ENCODE peak calls at places on chromosomes 11 and 22, in five cellular contexts. X is fibroblast of mammary gland, S is WERI-Rb-1, R is endothelial cell of umbilical vein, W is AG10803. G is an unnamed sample.

GRCh38 chr11:113839842-113840241 is 35.5 kb downstream of the USP28 start:
- DNase-seq in X (no peak), S (no peak), R (no peak), W (no peak), G (no peak)

GRCh38 chr22:29031236-29031982 is 30.2 kb downstream of the C22orf31 start:
- DNase-seq in X (peak; percentile 99), S (no peak), R (peak; percentile 97), W (peak; percentile 87), G (peak; percentile 67)

GRCh38 chr11:104522650-104523049 is 358.7 kb upstream of the PDGFD start:
- DNase-seq in X (peak; percentile 33), S (no peak), R (no peak), W (peak; percentile 5), G (no peak)

GRCh38 chr11:62999649-63000048 is 14.9 kb upstream of the SLC22A6 start:
- DNase-seq in X (no peak), S (no peak), R (no peak), W (no peak), G (no peak)

GRCh38 chr22:50524664-50525103 is 714 bp downstream of the SCO2 start:
- DNase-seq in X (no peak), S (no peak), R (no peak), W (no peak), G (no peak)

GRCh38 chr11:68914761-68915160 is 11.1 kb downstream of the IGHMBP2 start:
- DNase-seq in X (no peak), S (no peak), R (no peak), W (no peak), G (no peak)

GRCh38 chr22:45917700-45918454 is 59.1 kb downstream of the WNT7B start:
- DNase-seq in X (no peak), S (no peak), R (no peak), W (no peak), G (no peak)

GRCh38 chr11:75432911-75433321 is at the start of gene KLHL35:
- DNase-seq in X (no peak), S (no peak), R (no peak), W (no peak), G (no peak)

GRCh38 chr11:43969543-43969942 is 27.1 kb downstream of the C11orf96 start:
- DNase-seq in X (peak; percentile 56), S (no peak), R (no peak), W (no peak), G (no peak)

GRCh38 chr11:67639438-67639859 is at the start of gene TBX10:
- DNase-seq in X (no peak), S (no peak), R (no peak), W (no peak), G (no peak)

GRCh38 chr11:73475549-73475948 is 99.3 kb downstream of the RELT start:
- DNase-seq in X (no peak), S (no peak), R (no peak), W (no peak), G (no peak)

GRCh38 chr22:30425616-30426394 is at the start of gene MTFP1:
- DNase-seq in X (peak; percentile 53), S (peak; percentile 83), R (peak; percentile 72), W (peak; percentile 56), G (no peak)

GRCh38 chr11:70895061-70895670 is 357.2 kb downstream of the SHANK2 start:
- DNase-seq in X (no peak), S (no peak), R (no peak), W (no peak), G (no peak)

GRCh38 chr11:76459299-76459698 is 14.5 kb downstream of the EMSY start:
- DNase-seq in X (no peak), S (no peak), R (peak; percentile 14), W (no peak), G (no peak)

GRCh38 chr22:42780070-42780540 is 59.4 kb upstream of the A4GALT start:
- DNase-seq in X (peak; percentile 96), S (peak; percentile 88), R (peak; percentile 92), W (peak; percentile 97), G (peak; percentile 89)

GRCh38 chr11:126968915-126969314 is 31.7 kb downstream of the KIRREL3 start:
- DNase-seq in X (no peak), S (peak; percentile 18), R (no peak), W (peak; percentile 9), G (no peak)

GRCh38 chr11:15818132-15818842 is 538.1 kb downstream of the SOX6 start:
- DNase-seq in X (no peak), S (no peak), R (no peak), W (no peak), G (no peak)

GRCh38 chr11:88051386-88051785 is 123.9 kb downstream of the RAB38 start:
- DNase-seq in X (peak; percentile 66), S (no peak), R (peak; percentile 39), W (peak; percentile 3), G (peak; percentile 28)

GRCh38 chr22:20607157-20607907 is 99.9 kb downstream of the MED15 start:
- DNase-seq in X (no peak), S (no peak), R (no peak), W (no peak), G (no peak)

GRCh38 chr11:122711362-122711761 is 55.8 kb downstream of the UBASH3B start:
- DNase-seq in X (no peak), S (no peak), R (peak; percentile 46), W (no peak), G (no peak)

GRCh38 chr11:131652231-131652630 is 281.8 kb downstream of the NTM start:
- DNase-seq in X (no peak), S (no peak), R (no peak), W (no peak), G (no peak)

GRCh38 chr11:12802418-12803085 is 128.3 kb downstream of the TEAD1 start:
- DNase-seq in X (peak; percentile 58), S (no peak), R (peak; percentile 98), W (no peak), G (no peak)

GRCh38 chr11:69004411-69005182 is 8.4 kb downstream of the MRGPRF start:
- DNase-seq in X (no peak), S (no peak), R (no peak), W (no peak), G (no peak)

GRCh38 chr11:64855596-64856304 is 11.3 kb upstream of the CDC42BPG start:
- DNase-seq in X (no peak), S (no peak), R (no peak), W (no peak), G (no peak)

GRCh38 chr11:64854534-64855502 is 10.4 kb upstream of the CDC42BPG start:
- DNase-seq in X (peak; percentile 93), S (no peak), R (peak; percentile 91), W (peak; percentile 93), G (no peak)

GRCh38 chr11:64858467-64859401 is 14.3 kb upstream of the CDC42BPG start:
- DNase-seq in X (no peak), S (no peak), R (no peak), W (no peak), G (no peak)

GRCh38 chr11:64857485-64857884 is 13.0 kb upstream of the CDC42BPG start:
- DNase-seq in X (no peak), S (no peak), R (no peak), W (no peak), G (no peak)

DNA sequence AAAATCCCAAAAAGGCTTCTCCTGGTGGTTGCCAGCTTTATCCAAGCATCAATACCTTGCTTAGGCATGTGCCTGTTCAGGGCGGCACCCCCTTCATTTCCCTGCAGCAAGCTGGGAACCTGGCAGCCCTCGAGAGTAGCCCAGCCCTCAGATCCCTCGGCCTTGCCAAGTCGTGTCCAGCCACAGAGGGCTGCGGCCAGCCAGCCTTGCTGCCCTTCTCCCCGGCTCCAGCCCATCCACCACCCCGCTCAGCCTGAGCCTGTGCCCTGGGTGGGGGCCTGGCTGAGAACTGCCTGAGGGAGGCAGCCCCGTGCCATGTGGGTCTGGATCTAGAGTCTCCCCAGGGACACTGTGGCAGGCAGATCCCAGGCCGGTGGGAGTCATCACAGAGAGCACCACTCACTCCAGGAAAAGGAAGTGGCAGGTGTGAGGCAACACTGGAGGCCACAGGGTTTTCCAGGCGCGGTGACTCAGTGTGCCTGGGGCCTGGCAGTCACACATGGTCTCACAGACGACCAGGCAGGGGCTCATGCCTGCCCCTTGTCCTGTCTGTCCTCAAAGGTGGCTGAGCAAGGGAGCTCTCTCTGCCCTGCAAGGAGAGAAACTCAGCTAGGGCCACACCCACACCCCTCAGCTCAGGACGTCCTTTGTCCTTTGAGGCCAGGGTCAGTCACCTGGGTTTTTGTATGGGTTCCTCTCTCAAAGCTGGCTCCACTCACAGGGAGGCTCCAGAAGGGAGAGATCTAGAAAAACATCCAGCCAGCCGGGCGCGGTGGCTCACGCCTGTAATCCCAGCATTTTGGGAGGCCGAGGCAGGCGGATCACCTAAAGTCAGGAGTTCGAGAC is 12.2 kb upstream of the CDC42BPG start:
- DNase-seq in X (peak; percentile 90), S (no peak), R (peak; percentile 86), W (peak; percentile 87), G (no peak)
- TF ChIP-seq CTCF in X (no peak), S (no peak), R (no peak), W (no peak), G (no peak)

GRCh38 chr11:102615077-102615893 is 9.8 kb downstream of the MMP20 start:
- DNase-seq in X (no peak), S (no peak), R (peak; percentile 38), W (peak; percentile 13), G (no peak)
- H3K4me3 ChIP-seq in X (no peak overlapping the region), S (no peak overlapping the region), R (no peak overlapping the region), W (no peak overlapping the region), G (no peak overlapping the region)

DNA sequence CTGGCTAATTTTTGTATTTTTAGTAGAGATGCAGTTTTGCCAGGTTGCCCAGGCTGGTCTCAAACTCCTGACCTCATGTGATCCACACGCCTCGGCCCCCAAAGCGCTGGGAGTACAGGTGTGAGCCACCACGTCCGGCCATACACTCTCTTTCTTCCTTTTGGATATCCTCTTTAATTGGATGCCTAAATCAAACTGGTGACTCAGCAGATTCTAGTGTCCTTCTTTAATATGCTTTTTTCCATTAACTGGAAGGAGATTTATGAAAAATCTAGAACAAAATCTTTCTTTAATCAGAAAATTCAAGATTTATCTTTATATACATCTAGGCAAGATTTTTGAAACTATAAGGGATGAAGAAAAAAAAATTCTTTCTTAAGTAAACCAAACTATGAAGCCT is 969.3 kb upstream of the CCDC90B start:
- DNase-seq in X (no peak), S (no peak), R (no peak), W (no peak), G (no peak)
- TF ChIP-seq CTCF in X (no peak), S (no peak), R (no peak), W (no peak), G (no peak)

GRCh38 chr11:6258141-6258540 is 1.5 kb upstream of the CCKBR start:
- DNase-seq in X (no peak), S (no peak), R (no peak), W (no peak), G (no peak)

GRCh38 chr11:6260207-6260726 is 629 bp downstream of the CCKBR start:
- DNase-seq in X (no peak), S (no peak), R (no peak), W (no peak), G (no peak)

GRCh38 chr11:6259638-6260019 is at the start of gene CCKBR:
- DNase-seq in X (no peak), S (peak; percentile 68), R (no peak), W (no peak), G (no peak)

GRCh38 chr11:6263664-6264063 is 4.0 kb downstream of the CCKBR start:
- DNase-seq in X (no peak), S (no peak), R (no peak), W (no peak), G (no peak)

GRCh38 chr11:6258571-6258998 is 1.1 kb upstream of the CCKBR start:
- DNase-seq in X (no peak), S (peak; percentile 35), R (no peak), W (no peak), G (no peak)
- H3K4me3 ChIP-seq in X (no peak overlapping the region), S (peak overlapping the region; percentile 57), R (no peak overlapping the region), W (no peak overlapping the region), G (no peak overlapping the region)

GRCh38 chr11:951507-951906 is 25.8 kb downstream of the AP2A2 start:
- DNase-seq in X (no peak), S (no peak), R (no peak), W (no peak), G (no peak)
- TF ChIP-seq CTCF in X (no peak), S (no peak), R (no peak), W (no peak), G (no peak)

GRCh38 chr22:36873614-36874308 is 13.0 kb downstream of the NCF4 start:
- DNase-seq in X (peak; percentile 62), S (peak; percentile 59), R (peak; percentile 82), W (peak; percentile 78), G (peak; percentile 82)
- H3K4me3 ChIP-seq in X (no peak overlapping the region), S (no peak overlapping the region), R (no peak overlapping the region), W (no peak overlapping the region), G (no peak overlapping the region)